ENCODE peak calls at places on chromosomes 1 and 21, in eight cellular contexts. A is breast epithelium, O is hepatic stellate cell, R is Kasumi-1, E is kidney, L is brain microvascular endothelial cell, W is HCEC 1CT, T is NCI-H345. S is an unnamed sample.

GRCh38 chr1:21238141-21238800 is 52.0 kb downstream of the ECE1 start:
- DNase-seq in A (no peak), W (no peak), O (peak), T (no peak), R (no peak), L (peak), E (no peak), S (no peak)

GRCh38 chr1:171965802-171966201 is 124.5 kb downstream of the DNM3 start:
- DNase-seq in A (no peak), O (peak), E (no peak), T (no peak), L (no peak), R (no peak), W (peak), S (no peak)

GRCh38 chr1:110120960-110121561 is 8.8 kb downstream of the UBL4B start:
- DNase-seq in A (no peak), E (no peak), T (no peak), W (no peak), O (no peak), L (no peak), R (no peak), S (no peak)

GRCh38 chr1:19113362-19114092 is 96.5 kb downstream of the UBR4 start:
- DNase-seq in E (no peak), R (peak), W (peak), A (no peak), L (peak), T (no peak), O (peak), S (peak)

GRCh38 chr1:235758931-235759330 is 107.8 kb downstream of the LYST start:
- DNase-seq in E (no peak), W (no peak), O (no peak), A (no peak), T (peak), L (no peak), R (no peak), S (no peak)

GRCh38 chr1:27668808-27669723 is 2.9 kb downstream of the IFI6 start:
- DNase-seq in T (peak), L (peak), O (peak), E (peak), A (peak), R (peak), W (peak), S (peak)

GRCh38 chr1:228502522-228502921 is 15.3 kb downstream of the RNF187 start:
- DNase-seq in R (no peak), O (no peak), T (no peak), E (no peak), A (no peak), W (no peak), L (no peak), S (no peak)

GRCh38 chr1:63949965-63950364 is 176.1 kb downstream of the ROR1 start:
- DNase-seq in T (no peak), W (peak), A (peak), L (no peak), R (no peak), E (no peak), O (no peak), S (no peak)

GRCh38 chr1:185895208-185895900 is 161.2 kb downstream of the HMCN1 start:
- DNase-seq in W (no peak), R (no peak), A (no peak), O (no peak), E (no peak), T (no peak), L (no peak), S (no peak)

GRCh38 chr1:50427818-50428779 is 4.9 kb upstream of the DMRTA2 start:
- DNase-seq in L (no peak), A (no peak), R (no peak), W (no peak), T (no peak), E (no peak), O (peak), S (no peak)

GRCh38 chr1:93814795-93815737 is 63.9 kb downstream of the DNTTIP2 start:
- DNase-seq in T (peak), L (peak), A (no peak), E (no peak), W (no peak), R (no peak), O (no peak), S (no peak)

GRCh38 chr21:23930565-23930964 is 1676.7 kb downstream of the MRPL39 start:
- DNase-seq in W (no peak), T (no peak), L (no peak), R (no peak), O (no peak), A (no peak), E (no peak), S (no peak)

GRCh38 chr1:1782399-1783221 is 4.3 kb upstream of the NADK start:
- DNase-seq in W (peak), O (peak), A (no peak), R (peak), L (no peak), T (peak), E (peak), S (no peak)

GRCh38 chr1:204255225-204255624 is 41.4 kb upstream of the GOLT1A start:
- DNase-seq in W (no peak), A (no peak), L (no peak), T (peak), R (no peak), E (no peak), O (no peak), S (no peak)

GRCh38 chr1:98914547-98914946 is 90.1 kb downstream of the PLPPR5 start:
- DNase-seq in A (no peak), E (no peak), R (no peak), L (no peak), T (no peak), O (no peak), W (no peak), S (no peak)

GRCh38 chr1:117591248-117591647 is 14.6 kb upstream of the TENT5C start:
- DNase-seq in R (no peak), O (no peak), A (peak), T (no peak), W (no peak), L (no peak), E (no peak), S (no peak)

GRCh38 chr1:246036175-246036574 is 470.9 kb downstream of the SMYD3 start:
- DNase-seq in A (no peak), E (no peak), T (no peak), R (no peak), L (no peak), O (no peak), W (no peak), S (no peak)

GRCh38 chr21:46111857-46112730 is 14.2 kb downstream of the COL6A2 start:
- DNase-seq in R (no peak), O (no peak), E (peak), W (no peak), T (no peak), A (peak), L (no peak), S (no peak)

GRCh38 chr1:47793563-47793962 is 203.6 kb downstream of the TRABD2B start:
- DNase-seq in T (peak), O (no peak), E (no peak), W (no peak), A (no peak), L (no peak), R (no peak), S (no peak)

GRCh38 chr1:110235839-110236682 is 25.9 kb downstream of the KCNC4 start:
- DNase-seq in L (peak), R (no peak), W (peak), E (peak), O (peak), T (no peak), A (no peak), S (no peak)

GRCh38 chr21:15210235-15210678 is 145.5 kb upstream of the NRIP1 start:
- DNase-seq in E (peak), L (no peak), W (peak), R (no peak), O (no peak), T (no peak), A (peak), S (no peak)

GRCh38 chr1:32010246-32010645 is 3.4 kb upstream of the KHDRBS1 start:
- DNase-seq in A (no peak), T (no peak), O (no peak), W (no peak), R (no peak), L (no peak), E (no peak), S (no peak)

GRCh38 chr1:66274634-66275033 is 259.3 kb upstream of the SGIP1 start:
- DNase-seq in O (no peak), L (peak), T (no peak), E (no peak), A (no peak), R (no peak), W (peak), S (no peak)

GRCh38 chr1:47782414-47783165 is 214.6 kb downstream of the TRABD2B start:
- DNase-seq in T (no peak), A (no peak), R (no peak), E (no peak), L (no peak), W (no peak), O (no peak), S (no peak)

GRCh38 chr1:154955039-154955717 is 721 bp downstream of the PBXIP1 start:
- DNase-seq in A (peak), L (peak), T (peak), E (peak), R (peak), W (peak), O (peak), S (no peak)

GRCh38 chr1:173267453-173267945 is 60.4 kb upstream of the TNFSF4 start:
- DNase-seq in W (peak), O (no peak), T (no peak), L (peak), R (no peak), E (no peak), A (no peak), S (no peak)

GRCh38 chr1:228848406-228848805 is 113.1 kb downstream of the RHOU start:
- DNase-seq in T (no peak), R (no peak), A (no peak), O (no peak), L (no peak), E (no peak), W (no peak), S (no peak)

GRCh38 chr21:39595465-39595864 is 17.3 kb upstream of the B3GALT5 start:
- DNase-seq in A (no peak), R (no peak), L (no peak), O (no peak), T (no peak), E (no peak), W (no peak), S (no peak)